ENCODE peak calls at places on chromosomes 11 and 22, in six cellular contexts. W, R, I, K, Q and E are unnamed samples.

GRCh38 chr11:86671386-86672006 is 920 bp downstream of the ME3 start:
- DNase-seq in R (peak), I (no peak), K (peak), W (no peak), Q (peak), E (peak)

GRCh38 chr22:42688241-42688913 is 32.3 kb downstream of the A4GALT start:
- DNase-seq in K (peak), R (peak), Q (peak), W (peak), I (peak), E (peak)

GRCh38 chr11:31818874-31819331 is 7.8 kb upstream of the PAX6 start:
- DNase-seq in W (no peak), K (no peak), I (no peak), Q (peak), R (no peak), E (no peak)

GRCh38 chr11:21398195-21398594 is 728.8 kb downstream of the NELL1 start:
- DNase-seq in I (no peak), Q (no peak), R (no peak), K (no peak), W (no peak), E (no peak)

GRCh38 chr11:19389787-19390303 is 149.1 kb upstream of the E2F8 start:
- DNase-seq in W (no peak), Q (no peak), I (no peak), R (no peak), K (no peak), E (peak)

GRCh38 chr11:47132490-47132889 is 44.2 kb downstream of the ARFGAP2 start:
- DNase-seq in W (no peak), I (no peak), Q (no peak), K (peak), R (no peak), E (no peak)

GRCh38 chr11:97786961-97787360 is 1233.8 kb upstream of the CNTN5 start:
- DNase-seq in R (no peak), K (no peak), Q (no peak), W (no peak), I (no peak), E (no peak)

GRCh38 chr11:129732926-129733325 is 82.7 kb upstream of the TMEM45B start:
- DNase-seq in Q (no peak), R (no peak), W (no peak), K (no peak), I (no peak), E (peak)

GRCh38 chr11:27812341-27812740 is 112.1 kb upstream of the BDNF start:
- DNase-seq in K (no peak), I (no peak), Q (no peak), W (no peak), R (no peak), E (no peak)

GRCh38 chr11:67272327-67273259 is 6.3 kb downstream of the GRK2 start:
- DNase-seq in W (peak), I (no peak), K (no peak), R (no peak), Q (peak), E (no peak)

GRCh38 chr22:31926969-31927368 is 17.4 kb upstream of the YWHAH start:
- DNase-seq in W (no peak), K (no peak), R (no peak), Q (no peak), I (no peak), E (no peak)

GRCh38 chr11:72625746-72626636 is 48.2 kb downstream of the PDE2A start:
- DNase-seq in R (peak), I (no peak), K (peak), W (no peak), Q (peak), E (no peak)

GRCh38 chr22:48169227-48169626 is 1406.8 kb downstream of the TBC1D22A start:
- DNase-seq in W (no peak), R (no peak), Q (no peak), K (no peak), I (no peak), E (no peak)

GRCh38 chr22:36478966-36479365 is 2.5 kb downstream of the TXN2 start:
- DNase-seq in Q (no peak), R (no peak), I (no peak), K (no peak), W (no peak), E (no peak)

GRCh38 chr11:2570211-2570811 is 125.5 kb downstream of the KCNQ1 start:
- DNase-seq in W (no peak), Q (peak), K (no peak), I (no peak), R (no peak), E (no peak)

GRCh38 chr11:113904379-113905101 is at the start of gene HTR3B:
- DNase-seq in I (no peak), Q (no peak), W (no peak), R (no peak), K (no peak), E (no peak)

GRCh38 chr11:15170170-15170569 is 55.4 kb downstream of the INSC start:
- DNase-seq in I (no peak), Q (no peak), R (no peak), K (no peak), W (no peak), E (no peak)

GRCh38 chr11:83157755-83158473 is 983 bp downstream of the PCF11 start:
- DNase-seq in I (no peak), R (peak), W (peak), K (peak), Q (no peak), E (peak)

GRCh38 chr11:19076744-19077589 is 16.4 kb upstream of the MRGPRX2 start:
- DNase-seq in Q (no peak), R (peak), W (peak), K (peak), I (no peak), E (peak)

GRCh38 chr11:71240865-71241691 is 11.3 kb downstream of the SHANK2 start:
- DNase-seq in K (peak), W (no peak), Q (peak), I (peak), R (no peak), E (peak)

GRCh38 chr11:36684840-36685800 is 87.1 kb upstream of the RAG2 start:
- DNase-seq in I (no peak), Q (no peak), K (no peak), W (no peak), R (no peak), E (no peak)

GRCh38 chr22:31045900-31046587 is 35.1 kb upstream of the SMTN start:
- DNase-seq in Q (no peak), K (no peak), W (no peak), R (no peak), I (no peak), E (no peak)

GRCh38 chr22:26610072-26610958 is 7.5 kb downstream of the CRYBB1 start:
- DNase-seq in I (peak), K (peak), Q (no peak), R (peak), W (peak), E (no peak)

GRCh38 chr22:35219012-35219411 is 38.3 kb upstream of the HMGXB4 start:
- DNase-seq in W (no peak), R (no peak), K (no peak), I (peak), Q (no peak), E (no peak)

GRCh38 chr11:103091441-103091809 is 535 bp downstream of the DCUN1D5 start:
- DNase-seq in I (no peak), W (peak), K (peak), R (peak), Q (peak), E (no peak)

GRCh38 chr11:129331217-129331616 is 44.4 kb upstream of the BARX2 start:
- DNase-seq in K (peak), Q (no peak), W (no peak), R (peak), I (no peak), E (no peak)

GRCh38 chr11:29623144-29623722 is 393.6 kb downstream of the KCNA4 start:
- DNase-seq in W (no peak), R (no peak), I (no peak), K (no peak), Q (no peak), E (no peak)

GRCh38 chr11:47524200-47524874 is 28.6 kb downstream of the CELF1 start:
- DNase-seq in W (no peak), R (no peak), K (peak), I (no peak), Q (peak), E (no peak)

GRCh38 chr22:46587067-46587471 is 33.1 kb upstream of the GRAMD4 start:
- DNase-seq in Q (no peak), I (no peak), W (peak), R (no peak), K (no peak), E (no peak)

GRCh38 chr11:65107751-65108468 is 3.8 kb upstream of the TM7SF2 start:
- DNase-seq in W (no peak), K (no peak), I (no peak), R (no peak), Q (peak), E (no peak)

GRCh38 chr11:65107078-65107477 is 4.6 kb upstream of the TM7SF2 start:
- DNase-seq in R (no peak), K (no peak), Q (peak), I (no peak), W (no peak), E (no peak)

GRCh38 chr11:65109231-65110198 is 2.2 kb upstream of the TM7SF2 start:
- DNase-seq in K (no peak), Q (peak), W (no peak), R (no peak), I (no peak), E (no peak)

GRCh38 chr11:65110354-65110861 is 1.3 kb upstream of the TM7SF2 start:
- DNase-seq in K (peak), R (peak), I (peak), W (peak), Q (peak), E (peak)

DNA sequence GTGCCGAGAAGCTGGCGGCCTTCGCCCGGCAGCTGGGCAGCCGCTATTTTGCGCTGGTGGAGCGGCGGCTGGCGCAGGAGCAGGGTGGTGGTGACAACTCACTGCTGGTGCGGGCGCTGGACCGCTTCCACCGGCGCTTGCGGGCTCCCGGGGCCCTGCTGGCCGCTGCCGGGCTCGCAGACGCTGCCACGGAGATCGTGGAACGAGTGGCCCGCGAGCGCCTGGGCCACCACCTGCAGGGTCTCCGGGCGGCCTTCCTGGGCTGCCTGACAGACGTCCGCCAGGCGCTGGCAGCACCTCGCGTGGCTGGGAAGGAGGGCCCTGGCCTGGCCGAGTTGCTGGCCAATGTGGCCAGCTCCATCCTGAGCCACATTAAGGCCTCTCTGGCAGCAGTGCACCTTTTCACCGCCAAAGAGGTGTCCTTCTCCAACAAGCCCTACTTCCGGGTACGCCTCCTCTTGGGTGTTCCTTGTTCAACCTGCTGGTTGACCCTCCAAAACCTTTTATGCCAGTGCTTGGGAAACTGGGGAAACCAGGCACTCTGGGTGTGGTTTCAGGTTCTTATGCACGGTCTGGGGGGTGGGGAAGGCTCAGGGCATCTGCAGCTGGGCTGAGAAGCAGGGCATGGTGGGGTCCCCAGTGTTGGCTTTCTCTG is 3.1 kb upstream of the TM7SF2 start:
- DNase-seq in Q (peak), W (no peak), K (peak), R (no peak), I (no peak), E (peak)
- H3K27ac ChIP-seq in Q (no peak), W (no peak), K (peak), R (no peak), I (no peak), E (no peak)

GRCh38 chr11:9053631-9054030 is 37.8 kb downstream of the SCUBE2 start:
- DNase-seq in I (peak), Q (no peak), K (no peak), W (no peak), R (no peak), E (no peak)
- H3K27ac ChIP-seq in I (no peak), Q (no peak), K (no peak), W (no peak), R (no peak), E (no peak)

GRCh38 chr11:120216426-120217102 is 5.7 kb downstream of the OAF start:
- DNase-seq in K (no peak), R (no peak), I (no peak), Q (no peak), W (no peak), E (no peak)
- H3K27ac ChIP-seq in K (peak), R (no peak), I (no peak), Q (no peak), W (no peak), E (peak)

GRCh38 chr22:39546064-39546365 is 13.5 kb upstream of the RPS19BP1 start:
- DNase-seq in W (no peak), R (no peak), K (no peak), I (no peak), Q (no peak), E (no peak)

GRCh38 chr22:39546889-39547586 is 14.5 kb upstream of the RPS19BP1 start:
- DNase-seq in W (no peak), R (no peak), Q (no peak), K (no peak), I (no peak), E (no peak)

GRCh38 chr22:39543095-39543494 is 10.5 kb upstream of the RPS19BP1 start:
- DNase-seq in I (no peak), W (peak), R (no peak), K (no peak), Q (no peak), E (no peak)

GRCh38 chr22:39545310-39546063 is 12.9 kb upstream of the RPS19BP1 start:
- DNase-seq in I (no peak), Q (peak), R (peak), W (no peak), K (no peak), E (no peak)

GRCh38 chr22:39547587-39547947 is 15.0 kb upstream of the RPS19BP1 start:
- DNase-seq in R (no peak), I (no peak), K (no peak), Q (no peak), W (no peak), E (no peak)
- H3K27ac ChIP-seq in R (no peak), I (no peak), K (no peak), Q (no peak), W (no peak), E (no peak)

GRCh38 chr22:22882033-22882717 is 5.4 kb upstream of the IGLL5 start:
- DNase-seq in K (no peak), Q (no peak), R (peak), W (no peak), I (no peak), E (no peak)
- H3K27ac ChIP-seq in K (no peak), Q (no peak), R (no peak), W (no peak), I (no peak), E (no peak)

DNA sequence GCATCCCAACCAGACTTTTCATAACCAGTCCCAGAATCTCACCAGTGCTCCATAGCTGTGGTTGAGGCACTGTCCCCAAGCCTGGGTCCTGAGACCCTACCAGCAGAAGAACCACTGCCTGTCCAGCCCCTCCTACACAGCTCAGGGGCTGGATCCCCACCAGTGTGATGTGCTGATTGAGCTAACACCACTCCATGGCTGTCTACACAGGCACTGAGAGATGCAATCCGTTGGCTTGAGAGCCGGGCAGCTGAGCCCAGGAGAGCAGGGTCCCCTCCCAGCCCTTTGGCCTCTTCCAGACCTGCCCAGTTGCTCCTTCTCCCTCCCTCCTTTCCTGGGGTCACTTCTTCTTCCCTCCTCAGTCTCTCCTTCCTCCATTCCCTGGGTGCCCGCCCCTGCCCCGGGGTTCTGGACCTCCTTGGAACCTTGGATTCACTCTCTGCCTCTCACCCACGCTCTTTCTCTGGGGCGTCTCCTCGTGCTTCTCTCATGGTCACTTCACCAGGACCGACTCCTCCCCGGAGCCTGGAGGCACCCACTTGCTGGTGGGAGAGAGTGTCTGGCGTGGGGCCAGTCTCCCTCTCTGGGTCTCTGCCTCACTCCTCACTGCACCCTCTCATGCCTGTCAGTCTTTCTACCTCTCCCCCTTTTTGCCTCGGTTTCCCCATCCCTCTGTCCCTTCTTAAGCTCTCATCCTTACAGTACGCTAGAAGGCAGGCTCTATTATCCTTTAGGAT is 705 bp upstream of the SCYL1 start:
- DNase-seq in W (no peak), I (no peak), Q (no peak), K (no peak), R (peak), E (no peak)
- H3K27ac ChIP-seq in W (peak), I (peak), Q (peak), K (peak), R (peak), E (no peak)